ENCODE peak calls at places on chromosomes 1 and 21, in four cellular contexts. One of them, this sample, is unnamed.

GRCh38 chr1:12454406-12455391 is 163.3 kb downstream of the DHRS3 start:
- ATAC-seq in aorta: peak
- ATAC-seq in upper lobe of right lung: peak
- ATAC-seq in right cardiac atrium: peak
- ATAC-seq in this sample: peak

GRCh38 chr1:24555591-24556413 is at the start of gene NCMAP:
- ATAC-seq in aorta: no peak
- ATAC-seq in upper lobe of right lung: peak
- ATAC-seq in right cardiac atrium: peak
- ATAC-seq in this sample: no peak

GRCh38 chr1:150973826-150974579 is 632 bp downstream of the CERS2 start:
- ATAC-seq in aorta: peak
- ATAC-seq in upper lobe of right lung: peak
- ATAC-seq in right cardiac atrium: peak
- ATAC-seq in this sample: peak

GRCh38 chr1:5720936-5721335 is 271.3 kb downstream of the NPHP4 start:
- ATAC-seq in aorta: no peak
- ATAC-seq in upper lobe of right lung: no peak
- ATAC-seq in right cardiac atrium: no peak
- ATAC-seq in this sample: no peak

GRCh38 chr21:36700295-36700960 is 1.5 kb downstream of the SIM2 start:
- ATAC-seq in aorta: no peak
- ATAC-seq in upper lobe of right lung: no peak
- ATAC-seq in right cardiac atrium: no peak
- ATAC-seq in this sample: no peak

GRCh38 chr1:167670563-167670962 is 40.5 kb downstream of the RCSD1 start:
- ATAC-seq in aorta: no peak
- ATAC-seq in upper lobe of right lung: no peak
- ATAC-seq in right cardiac atrium: no peak
- ATAC-seq in this sample: no peak

GRCh38 chr1:26278303-26278702 is 1.6 kb upstream of the SH3BGRL3 start:
- ATAC-seq in aorta: peak
- ATAC-seq in upper lobe of right lung: no peak
- ATAC-seq in right cardiac atrium: peak
- ATAC-seq in this sample: no peak

GRCh38 chr1:197391303-197392226 is 123.5 kb downstream of the CRB1 start:
- ATAC-seq in aorta: no peak
- ATAC-seq in upper lobe of right lung: no peak
- ATAC-seq in right cardiac atrium: no peak
- ATAC-seq in this sample: no peak

GRCh38 chr1:212915245-212916091 is 34.9 kb upstream of the VASH2 start:
- ATAC-seq in aorta: peak
- ATAC-seq in upper lobe of right lung: no peak
- ATAC-seq in right cardiac atrium: peak
- ATAC-seq in this sample: peak